ENCODE peak calls at places on chromosomes 11 and 22, in nine cellular contexts. W is thyroid gland, P is H1, S is sigmoid colon, T is HCT116, M is stomach, I is spleen, U is transverse colon, N is heart left ventricle. A is an unnamed sample.

GRCh38 chr11:80617156-80617555 is 1176.3 kb upstream of the TENM4 start:
- DNase-seq in W (no peak), P (no peak), S (no peak), T (no peak), M (no peak), I (no peak), U (no peak), N (no peak), A (no peak)

GRCh38 chr11:37786214-37786755 is 1188.2 kb upstream of the RAG2 start:
- DNase-seq in W (no peak), P (no peak), S (no peak), T (no peak), M (no peak), I (no peak), U (no peak), N (no peak), A (no peak)

GRCh38 chr11:126645206-126645605 is 289.7 kb downstream of the ST3GAL4 start:
- DNase-seq in W (no peak), P (no peak), S (no peak), T (no peak), M (no peak), I (no peak), U (no peak), N (no peak), A (no peak)

GRCh38 chr11:13939952-13940610 is 22.4 kb upstream of the SPON1 start:
- DNase-seq in W (no peak), P (no peak), S (no peak), T (peak), M (no peak), I (no peak), U (no peak), N (no peak), A (no peak)

GRCh38 chr11:3855808-3856491 is 486 bp downstream of the STIM1 start:
- DNase-seq in W (peak), P (peak), S (peak), T (no peak), M (peak), I (peak), U (peak), N (no peak), A (peak)

GRCh38 chr11:122656631-122657101 is 1.1 kb downstream of the UBASH3B start:
- DNase-seq in W (peak), P (no peak), S (peak), T (no peak), M (peak), I (peak), U (peak), N (peak), A (peak)

GRCh38 chr11:122706689-122707088 is 51.2 kb downstream of the UBASH3B start:
- DNase-seq in W (no peak), P (no peak), S (no peak), T (no peak), M (no peak), I (no peak), U (no peak), N (no peak), A (no peak)

GRCh38 chr22:38027487-38027886 is 29.7 kb upstream of the PICK1 start:
- DNase-seq in W (no peak), P (no peak), S (no peak), T (no peak), M (no peak), I (no peak), U (no peak), N (no peak), A (no peak)

GRCh38 chr22:49613108-49613507 is 214.6 kb downstream of the BRD1 start:
- DNase-seq in W (no peak), P (no peak), S (peak), T (no peak), M (no peak), I (peak), U (no peak), N (no peak), A (no peak)

GRCh38 chr11:119372260-119373058 is 9.0 kb downstream of the USP2 start:
- DNase-seq in W (no peak), P (no peak), S (no peak), T (no peak), M (no peak), I (no peak), U (no peak), N (no peak), A (no peak)

GRCh38 chr11:119906376-119906775 is 177.4 kb upstream of the NECTIN1 start:
- DNase-seq in W (no peak), P (no peak), S (no peak), T (no peak), M (no peak), I (peak), U (no peak), N (no peak), A (no peak)

GRCh38 chr11:47213985-47214564 is 699 bp upstream of the DDB2 start:
- DNase-seq in W (peak), P (peak), S (peak), T (peak), M (peak), I (peak), U (peak), N (peak), A (peak)

GRCh38 chr11:47216141-47216798 is 1.5 kb downstream of the DDB2 start:
- DNase-seq in W (peak), P (no peak), S (no peak), T (peak), M (peak), I (no peak), U (peak), N (no peak), A (peak)

GRCh38 chr11:47212938-47213337 is 1.8 kb upstream of the DDB2 start:
- DNase-seq in W (no peak), P (no peak), S (no peak), T (no peak), M (peak), I (no peak), U (peak), N (no peak), A (peak)

GRCh38 chr11:47220401-47220821 is 5.6 kb downstream of the DDB2 start:
- DNase-seq in W (no peak), P (no peak), S (no peak), T (no peak), M (no peak), I (no peak), U (no peak), N (no peak), A (no peak)

GRCh38 chr11:47215366-47215925 is 672 bp downstream of the DDB2 start:
- DNase-seq in W (no peak), P (no peak), S (no peak), T (no peak), M (no peak), I (no peak), U (no peak), N (no peak), A (no peak)
- TF ChIP-seq POLR2A in W (no peak), P (no peak), S (no peak), T (no peak), M (no peak), I (no peak), U (no peak), N (no peak), A (peak)

GRCh38 chr11:20601221-20601914 is 2.0 kb downstream of the SLC6A5 start:
- DNase-seq in W (no peak), P (peak), S (no peak), T (no peak), M (no peak), I (no peak), U (no peak), N (no peak), A (no peak)
- TF ChIP-seq CTCF in W (no peak), P (peak), S (no peak), T (no peak), M (no peak), I (no peak), U (no peak), N (no peak), A (no peak)

GRCh38 chr11:22703561-22703960 is 37.1 kb downstream of the GAS2 start:
- DNase-seq in W (no peak), P (no peak), S (no peak), T (no peak), M (no peak), I (no peak), U (no peak), N (no peak), A (no peak)
- H3K27ac ChIP-seq in W (no peak), P (no peak), S (no peak), T (no peak), M (no peak), I (no peak), U (no peak), N (peak), A (no peak)

DNA sequence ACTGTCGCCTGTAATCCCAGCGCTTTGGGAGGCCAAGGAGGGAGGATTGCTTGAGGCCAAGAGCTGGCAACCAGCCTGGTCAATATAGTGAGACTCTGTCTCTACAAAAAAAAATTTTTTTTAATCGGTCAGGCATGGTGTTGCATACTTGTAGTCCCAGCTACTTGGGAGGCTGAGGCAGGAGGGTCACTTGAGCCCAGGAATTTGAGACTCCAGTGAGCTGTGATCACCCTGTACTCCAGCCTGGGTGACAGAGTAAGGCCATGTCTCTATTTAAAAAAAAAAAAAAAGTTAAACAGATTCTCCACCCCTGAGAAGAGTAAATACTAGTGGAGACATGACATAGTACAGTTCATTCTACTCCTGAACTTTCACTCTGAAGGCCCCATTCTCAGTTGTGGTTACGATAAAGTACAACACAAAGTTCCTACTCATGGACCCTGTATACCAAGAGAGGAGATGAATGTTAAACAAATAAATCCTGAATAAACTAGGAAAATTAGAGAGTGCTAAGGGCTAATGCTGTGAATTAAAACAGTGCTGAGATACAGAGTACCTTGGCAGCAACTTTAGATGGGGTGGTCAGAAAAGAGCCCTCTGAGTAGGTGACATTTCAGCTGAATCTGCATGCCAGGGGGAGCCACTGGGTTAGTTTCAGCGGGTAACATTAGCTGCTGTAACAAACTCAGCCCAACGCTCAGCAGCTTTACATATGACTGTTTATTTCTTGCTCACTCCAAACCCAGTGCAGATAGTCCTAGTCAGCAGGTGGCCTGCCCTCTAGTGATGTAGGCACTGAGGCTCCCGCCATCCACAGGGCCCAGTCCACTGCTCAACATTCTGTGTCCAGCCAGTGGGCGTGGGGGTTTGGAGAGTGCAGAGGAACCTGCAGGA is 75.1 kb downstream of the DBX1 start:
- DNase-seq in W (no peak), P (no peak), S (no peak), T (no peak), M (no peak), I (no peak), U (no peak), N (no peak), A (no peak)
- TF ChIP-seq POLR2A in W (no peak), P (no peak), S (no peak), T (no peak), M (no peak), I (no peak), U (no peak), N (no peak), A (no peak)

GRCh38 chr22:32206774-32207758 is 2.2 kb upstream of the RFPL2 start:
- DNase-seq in W (no peak), P (peak), S (no peak), T (peak), M (peak), I (peak), U (peak), N (no peak), A (peak)
- TF ChIP-seq CTCF in W (no peak), P (peak), S (no peak), T (peak), M (peak), I (peak), U (peak), N (peak), A (peak)

DNA sequence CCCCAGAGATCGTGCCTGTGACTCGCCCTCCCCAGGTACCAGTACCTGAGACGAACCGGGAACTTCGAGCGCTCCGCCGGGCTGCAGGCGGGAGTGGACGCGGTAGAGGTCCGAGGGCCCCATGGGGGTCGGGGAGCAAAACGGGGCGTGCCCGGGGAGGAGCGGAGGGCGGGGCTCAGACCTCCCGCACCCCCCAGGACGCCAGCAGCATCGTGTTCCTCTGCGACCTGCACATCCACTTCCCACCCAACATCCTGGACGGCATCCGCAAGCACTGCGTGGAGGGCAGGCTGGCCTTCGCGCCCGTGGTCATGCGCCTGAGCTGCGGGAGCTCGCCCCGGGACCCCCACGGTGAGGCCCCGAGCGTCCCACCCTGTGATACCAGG is 10.8 kb downstream of the B4GALNT4 start:
- DNase-seq in W (no peak), P (no peak), S (no peak), T (no peak), M (no peak), I (no peak), U (no peak), N (no peak), A (no peak)
- H3K27ac ChIP-seq in W (no peak), P (no peak), S (no peak), T (no peak), M (no peak), I (no peak), U (no peak), N (no peak), A (no peak)

GRCh38 chr22:29194269-29194668 is 11.4 kb upstream of the EMID1 start:
- DNase-seq in W (no peak), P (no peak), S (no peak), T (no peak), M (no peak), I (no peak), U (no peak), N (no peak), A (no peak)

GRCh38 chr22:29195118-29195963 is 10.4 kb upstream of the EMID1 start:
- DNase-seq in W (no peak), P (no peak), S (peak), T (no peak), M (no peak), I (no peak), U (no peak), N (no peak), A (no peak)

GRCh38 chr22:29197096-29197495 is 8.6 kb upstream of the EMID1 start:
- DNase-seq in W (no peak), P (no peak), S (peak), T (no peak), M (no peak), I (no peak), U (no peak), N (no peak), A (no peak)

GRCh38 chr22:29198240-29198639 is 7.5 kb upstream of the EMID1 start:
- DNase-seq in W (no peak), P (no peak), S (no peak), T (no peak), M (no peak), I (no peak), U (no peak), N (no peak), A (no peak)

GRCh38 chr22:29195964-29196666 is 9.6 kb upstream of the EMID1 start:
- DNase-seq in W (no peak), P (no peak), S (no peak), T (no peak), M (no peak), I (no peak), U (no peak), N (no peak), A (peak)
- TF ChIP-seq POLR2A in W (no peak), P (no peak), S (no peak), T (no peak), M (no peak), I (no peak), U (no peak), N (no peak), A (no peak)

DNA sequence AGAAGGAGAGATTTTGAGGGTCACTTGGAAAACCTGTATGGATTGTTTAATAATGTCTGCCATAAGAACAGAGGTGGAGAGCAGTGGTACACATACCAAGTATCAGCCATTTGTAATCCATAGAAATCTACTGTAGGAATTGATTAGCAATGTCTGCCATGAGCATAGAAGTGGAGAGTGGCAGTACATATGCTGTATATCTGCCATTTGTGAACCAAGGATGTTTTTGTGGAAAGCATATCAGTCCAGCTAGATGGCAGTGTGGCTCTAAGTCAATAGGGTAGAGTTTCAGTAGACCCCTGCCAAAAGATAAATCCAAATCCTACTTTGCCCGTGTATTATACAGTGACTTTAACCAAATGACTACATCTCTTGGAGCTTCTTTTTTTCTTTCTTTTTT is 82.9 kb upstream of the SEZ6L start:
- DNase-seq in W (no peak), P (no peak), S (no peak), T (no peak), M (no peak), I (no peak), U (no peak), N (no peak), A (no peak)
- TF ChIP-seq CTCF in W (peak), P (peak), S (no peak), T (no peak), M (no peak), I (no peak), U (no peak), N (no peak), A (no peak)